ENCODE peak calls at places on chromosome 2, in ten cellular contexts. U is stimulated activated CD4-positive, alpha-beta T cell treated with anti-CD3 and anti-CD28 coated beads, Interleukin-15, amount 100 ng/mL, for 24 hours; N is fibroblast of mammary gland; J is uterus; Z is NCI-H748 treated with DMSO at 0.1 percent for 48 hours; R is NCI-H1436; S is AG08395; Y is EL; X is left lung; D is vagina. W is an unnamed sample.

GRCh38 chr2:216548901-216549321 is 50.3 kb downstream of the RPL37A start:
- DNase-seq in S (peak), R (no peak), N (peak), U (no peak), X (no peak), Y (no peak), Z (no peak), J (peak), D (no peak), W (no peak)

GRCh38 chr2:138744709-138745108 is 35.5 kb downstream of the NXPH2 start:
- DNase-seq in D (no peak), Z (no peak), Y (no peak), U (no peak), S (no peak), N (no peak), R (no peak), X (no peak), J (no peak), W (no peak)

GRCh38 chr2:71748227-71748626 is 294.9 kb downstream of the DYSF start:
- DNase-seq in J (no peak), U (no peak), Y (peak), D (no peak), X (no peak), Z (no peak), S (peak), N (peak), R (no peak), W (peak)

GRCh38 chr2:114926303-114926702 is 483.9 kb downstream of the DPP10 start:
- DNase-seq in D (no peak), R (no peak), U (no peak), Y (no peak), N (no peak), X (no peak), J (no peak), S (no peak), Z (no peak), W (no peak)

GRCh38 chr2:183034806-183035205 is 3.5 kb downstream of the NCKAP1 start:
- DNase-seq in N (peak), J (no peak), Z (no peak), Y (peak), U (no peak), S (no peak), D (no peak), R (no peak), X (no peak), W (no peak)

GRCh38 chr2:227834423-227834822 is 20.8 kb downstream of the CCL20 start:
- DNase-seq in Z (no peak), X (no peak), U (no peak), Y (peak), N (peak), R (no peak), D (no peak), J (no peak), S (no peak), W (no peak)

GRCh38 chr2:62151306-62151638 is 44.6 kb upstream of the B3GNT2 start:
- DNase-seq in R (no peak), J (no peak), Y (no peak), S (no peak), D (no peak), N (no peak), X (no peak), U (no peak), Z (no peak), W (no peak)

GRCh38 chr2:172680595-172681176 is 55.0 kb upstream of the RAPGEF4 start:
- DNase-seq in X (no peak), J (no peak), S (no peak), D (no peak), Y (no peak), Z (no peak), N (no peak), R (no peak), U (no peak), W (no peak)

GRCh38 chr2:204019572-204020501 is 83.3 kb downstream of the ICOS start:
- DNase-seq in R (no peak), U (peak), J (no peak), X (no peak), Z (no peak), Y (peak), D (no peak), N (peak), S (peak), W (no peak)

GRCh38 chr2:160294339-160294803 is 94.3 kb upstream of the ITGB6 start:
- DNase-seq in Z (no peak), J (peak), Y (peak), X (peak), N (peak), R (no peak), D (no peak), S (peak), U (peak), W (peak)

GRCh38 chr2:68196120-68196716 is 38.5 kb downstream of the PNO1 start:
- DNase-seq in U (peak), J (no peak), R (no peak), D (no peak), Z (no peak), S (peak), N (peak), X (no peak), Y (peak), W (peak)

GRCh38 chr2:43159797-43160196 is 66.6 kb downstream of the ZFP36L2 start:
- DNase-seq in Z (no peak), N (no peak), X (no peak), D (no peak), Y (peak), U (no peak), S (no peak), J (no peak), R (no peak), W (no peak)

GRCh38 chr2:235864746-235865535 is 303.2 kb downstream of the GBX2 start:
- DNase-seq in Y (no peak), D (no peak), J (no peak), U (no peak), Z (no peak), X (no peak), S (peak), R (no peak), N (peak), W (no peak)

GRCh38 chr2:119423811-119424210 is 7.8 kb upstream of the TMEM37 start:
- DNase-seq in J (no peak), U (no peak), D (no peak), S (no peak), Z (no peak), R (no peak), N (no peak), X (no peak), Y (no peak), W (no peak)

GRCh38 chr2:46489430-46489829 is 10.1 kb downstream of the TMEM247 start:
- DNase-seq in Y (peak), D (no peak), Z (no peak), R (no peak), N (no peak), X (no peak), U (no peak), S (peak), J (no peak), W (no peak)

GRCh38 chr2:41136966-41137494 is 685.1 kb upstream of the SLC8A1 start:
- DNase-seq in Y (peak), J (no peak), R (no peak), S (no peak), D (no peak), U (no peak), Z (no peak), N (peak), X (no peak), W (no peak)

GRCh38 chr2:129006135-129006885 is 687.6 kb upstream of the HS6ST1 start:
- DNase-seq in X (no peak), Y (no peak), R (no peak), J (no peak), D (peak), Z (no peak), U (no peak), S (no peak), N (no peak), W (peak)

GRCh38 chr2:163610817-163611556 is 124.8 kb downstream of the FIGN start:
- DNase-seq in U (no peak), S (no peak), R (peak), Y (no peak), X (no peak), Z (no peak), N (peak), J (no peak), D (no peak), W (no peak)

GRCh38 chr2:212539145-212539880 is 711 bp upstream of the ERBB4 start:
- DNase-seq in N (no peak), U (no peak), X (peak), D (no peak), R (peak), Y (peak), J (no peak), S (peak), Z (peak), W (peak)

GRCh38 chr2:226742346-226742745 is 57.3 kb downstream of the IRS1 start:
- DNase-seq in J (peak), Z (no peak), X (no peak), S (peak), N (no peak), Y (no peak), U (no peak), R (no peak), D (no peak), W (peak)

GRCh38 chr2:134667081-134667480 is 51.7 kb downstream of the TMEM163 start:
- DNase-seq in J (no peak), D (no peak), R (no peak), Y (no peak), X (no peak), U (no peak), Z (no peak), S (no peak), N (no peak), W (no peak)

GRCh38 chr2:238855891-238856580 is 8.2 kb downstream of the TWIST2 start:
- DNase-seq in D (no peak), J (no peak), X (no peak), N (no peak), U (no peak), Z (no peak), S (no peak), R (no peak), Y (no peak), W (no peak)

GRCh38 chr2:95058466-95058988 is 33.0 kb downstream of the MAL start:
- DNase-seq in X (no peak), Z (no peak), S (no peak), J (no peak), D (no peak), U (no peak), R (no peak), Y (no peak), N (no peak), W (no peak)

GRCh38 chr2:158797963-158798700 is 3.0 kb downstream of the DAPL1 start:
- DNase-seq in D (no peak), Z (no peak), X (no peak), U (no peak), R (no peak), J (no peak), S (peak), N (peak), Y (peak), W (no peak)

W was measured in body of pancreas.